ENCODE peak calls at places on chromosomes 16 and 17, in five cellular contexts. A is transverse colon, F is stomach, U is lower leg skin, O is ovary. H is an unnamed sample.

GRCh38 chr17:62179525-62180161 is 114.6 kb upstream of the MED13 start:
- DNase-seq in A (peak), F (no peak), U (peak), O (no peak), H (peak)

GRCh38 chr16:1523581-1524245 is 9.8 kb upstream of the TMEM204 start:
- DNase-seq in A (no peak), F (no peak), U (no peak), O (no peak), H (no peak)

GRCh38 chr17:58783380-58783779 is 27.7 kb downstream of the PPM1E start:
- DNase-seq in A (no peak), F (no peak), U (no peak), O (no peak), H (no peak)

GRCh38 chr17:40442392-40443195 is 656 bp upstream of the IGFBP4 start:
- DNase-seq in A (peak), F (no peak), U (no peak), O (peak), H (peak)

GRCh38 chr17:237406-237955 is 56.0 kb upstream of the DOC2B start:
- DNase-seq in A (peak), F (no peak), U (peak), O (peak), H (no peak)

GRCh38 chr17:73042809-73043685 is 49.4 kb downstream of the SLC39A11 start:
- DNase-seq in A (no peak), F (no peak), U (peak), O (no peak), H (no peak)

GRCh38 chr17:78558181-78558850 is 18.9 kb downstream of the DNAH17 start:
- DNase-seq in A (no peak), F (no peak), U (no peak), O (no peak), H (no peak)

GRCh38 chr16:20969386-20969785 is 68.8 kb downstream of the LYRM1 start:
- DNase-seq in A (no peak), F (no peak), U (no peak), O (no peak), H (no peak)

GRCh38 chr16:2238396-2239230 is 2.4 kb downstream of the DNASE1L2 start:
- DNase-seq in A (no peak), F (no peak), U (no peak), O (no peak), H (no peak)

GRCh38 chr16:84312783-84313382 is 18.2 kb downstream of the WFDC1 start:
- DNase-seq in A (peak), F (no peak), U (no peak), O (no peak), H (peak)

GRCh38 chr17:72373910-72374741 is 253.3 kb downstream of the SOX9 start:
- DNase-seq in A (no peak), F (no peak), U (no peak), O (no peak), H (no peak)

GRCh38 chr17:64205804-64206203 is 57.3 kb downstream of the TEX2 start:
- DNase-seq in A (no peak), F (no peak), U (no peak), O (no peak), H (no peak)

GRCh38 chr16:84143081-84143480 is 1.9 kb downstream of the HSDL1 start:
- DNase-seq in A (no peak), F (no peak), U (no peak), O (no peak), H (no peak)

GRCh38 chr16:59878999-59879398 is 1144.9 kb upstream of the GOT2 start:
- DNase-seq in A (no peak), F (no peak), U (no peak), O (no peak), H (no peak)

GRCh38 chr16:66386629-66387622 is 20.4 kb downstream of the CDH5 start:
- DNase-seq in A (no peak), F (peak), U (peak), O (no peak), H (peak)

GRCh38 chr17:27247958-27248342 is 46.0 kb upstream of the WSB1 start:
- DNase-seq in A (no peak), F (no peak), U (no peak), O (no peak), H (no peak)

GRCh38 chr16:53220585-53220984 is 165.8 kb downstream of the CHD9 start:
- DNase-seq in A (no peak), F (no peak), U (no peak), O (no peak), H (no peak)

GRCh38 chr17:3911271-3912053 is 4.8 kb downstream of the P2RX1 start:
- DNase-seq in A (peak), F (no peak), U (no peak), O (no peak), H (peak)

DNA sequence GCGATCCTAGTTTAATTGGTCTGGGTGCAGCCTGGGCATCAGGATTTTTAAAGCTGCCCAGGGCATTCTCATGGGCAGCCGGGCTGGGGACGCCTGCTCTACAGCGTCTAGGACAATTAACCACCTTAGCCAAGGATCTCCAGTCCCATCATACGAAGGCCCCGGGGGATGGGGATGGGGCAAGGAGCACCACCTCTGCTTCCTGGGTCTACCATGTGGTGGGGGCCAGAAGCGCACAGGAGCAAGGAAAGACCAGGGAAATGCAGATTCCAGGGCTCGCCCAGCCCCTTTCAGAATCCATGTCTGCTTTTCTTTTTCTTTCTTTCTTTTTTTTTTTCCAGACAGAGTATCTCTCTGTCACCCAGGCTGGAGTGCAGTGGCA is 29.3 kb downstream of the TBC1D16 start:
- DNase-seq in A (no peak), F (no peak), U (no peak), O (no peak), H (no peak)
- TF ChIP-seq POLR2A in A (no peak), F (no peak), U (no peak), O (no peak), H (no peak)

GRCh38 chr17:47244697-47245096 is 8.9 kb upstream of the ITGB3 start:
- DNase-seq in A (no peak), F (no peak), U (no peak), O (no peak), H (no peak)

GRCh38 chr17:47246120-47246519 is 7.5 kb upstream of the ITGB3 start:
- DNase-seq in A (no peak), F (no peak), U (no peak), O (no peak), H (no peak)

GRCh38 chr17:47242648-47243047 is 11.0 kb upstream of the ITGB3 start:
- DNase-seq in A (no peak), F (no peak), U (no peak), O (no peak), H (no peak)

GRCh38 chr17:47240806-47241205 is 12.8 kb upstream of the ITGB3 start:
- DNase-seq in A (no peak), F (no peak), U (no peak), O (no peak), H (no peak)

DNA sequence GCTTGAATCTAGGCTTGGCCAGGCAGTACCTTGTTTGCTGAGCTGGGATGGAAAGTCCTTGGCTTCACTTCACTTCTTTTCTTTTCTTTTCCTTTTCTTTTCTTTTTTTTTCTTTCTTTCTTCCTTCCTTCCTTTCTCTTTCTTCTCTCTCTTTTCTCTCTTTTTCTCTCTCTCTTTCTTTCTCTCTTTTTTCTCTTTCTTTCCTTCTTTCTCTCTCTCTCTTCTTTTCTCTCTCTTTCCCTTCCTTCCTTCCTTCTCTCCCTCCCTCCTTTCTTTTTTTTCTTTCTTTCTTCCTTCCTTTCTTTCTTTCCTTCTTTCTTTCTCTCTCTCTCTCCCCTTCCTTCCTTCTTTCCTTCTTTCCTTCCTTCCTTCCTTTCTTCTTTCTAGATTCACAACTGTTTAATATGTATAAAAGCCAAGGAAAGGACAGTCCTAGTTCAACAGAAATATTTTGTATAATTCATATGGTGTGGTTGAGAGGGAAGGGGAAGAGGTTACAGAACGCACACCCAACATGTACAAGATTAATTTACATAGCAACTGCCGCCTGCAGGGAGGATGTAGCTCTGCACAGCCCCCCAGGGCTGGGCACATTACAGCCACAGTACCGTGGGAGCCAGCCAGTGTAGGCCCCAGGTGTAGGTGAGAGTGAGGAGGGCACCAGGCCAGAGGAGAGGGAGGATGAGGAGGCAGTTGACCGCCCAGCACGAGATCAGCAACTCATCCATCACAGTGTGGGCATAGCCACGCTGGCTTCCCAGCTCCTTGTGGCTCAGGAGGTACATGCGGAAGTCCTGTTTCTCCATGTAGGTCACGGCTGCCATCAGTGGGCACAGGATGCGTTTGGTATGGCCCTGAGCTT is 9.7 kb upstream of the ITGB3 start:
- DNase-seq in A (no peak), F (no peak), U (no peak), O (no peak), H (no peak)
- TF ChIP-seq CTCF in A (no peak), F (no peak), U (no peak), O (no peak), H (no peak)

GRCh38 chr17:7916799-7917198 is 710 bp upstream of the RNF227 start:
- DNase-seq in A (no peak), F (no peak), U (no peak), O (no peak), H (no peak)

GRCh38 chr17:7916383-7916677 is 241 bp upstream of the RNF227 start:
- DNase-seq in A (no peak), F (no peak), U (no peak), O (no peak), H (no peak)

GRCh38 chr17:7914771-7915610 is 1.1 kb downstream of the RNF227 start:
- DNase-seq in A (peak), F (no peak), U (no peak), O (no peak), H (no peak)

GRCh38 chr17:7912927-7913524 is 3.1 kb downstream of the RNF227 start:
- DNase-seq in A (no peak), F (no peak), U (no peak), O (no peak), H (no peak)

DNA sequence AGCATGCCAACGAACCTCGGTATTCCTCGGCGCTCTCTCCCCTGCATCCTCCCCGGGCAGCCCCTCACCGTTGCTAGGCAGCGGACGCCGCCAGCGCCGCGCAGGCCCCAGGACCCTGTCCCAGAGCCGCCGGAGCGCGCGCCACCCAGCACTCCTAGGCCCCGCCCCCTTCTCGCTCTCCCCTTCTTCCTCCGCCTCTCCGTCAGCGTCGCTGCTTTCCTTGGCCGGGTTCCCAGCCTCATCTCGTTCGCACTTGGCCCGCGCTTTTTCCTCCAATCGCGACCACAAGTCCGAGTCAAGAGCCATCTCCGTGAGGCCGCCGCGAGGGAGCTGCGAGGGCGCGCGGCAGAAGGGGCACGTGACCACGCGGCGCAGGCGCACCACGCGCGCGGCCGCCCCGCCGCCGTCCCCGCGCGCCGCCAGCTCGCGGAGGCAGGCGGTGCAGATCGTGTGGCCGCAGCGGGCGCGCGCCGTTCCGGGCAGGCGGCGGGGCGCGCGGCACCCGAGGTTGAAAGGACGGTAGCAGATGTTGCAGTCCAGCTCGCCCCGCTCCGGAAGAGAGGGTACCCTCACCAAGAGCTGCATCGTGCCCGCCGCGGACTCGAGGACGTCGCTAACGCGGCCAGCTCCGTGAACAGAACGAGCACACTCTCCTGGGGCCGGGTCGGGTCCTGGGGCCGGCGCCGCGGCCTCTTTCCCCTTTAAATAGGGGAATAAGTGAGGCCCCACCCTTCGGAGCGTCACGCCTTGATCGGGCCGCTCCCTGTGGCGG is at the start of gene RNF227:
- DNase-seq in A (peak), F (peak), U (peak), O (peak), H (peak)
- TF ChIP-seq POLR2A in A (peak), F (no peak), U (no peak), O (peak), H (no peak)

DNA sequence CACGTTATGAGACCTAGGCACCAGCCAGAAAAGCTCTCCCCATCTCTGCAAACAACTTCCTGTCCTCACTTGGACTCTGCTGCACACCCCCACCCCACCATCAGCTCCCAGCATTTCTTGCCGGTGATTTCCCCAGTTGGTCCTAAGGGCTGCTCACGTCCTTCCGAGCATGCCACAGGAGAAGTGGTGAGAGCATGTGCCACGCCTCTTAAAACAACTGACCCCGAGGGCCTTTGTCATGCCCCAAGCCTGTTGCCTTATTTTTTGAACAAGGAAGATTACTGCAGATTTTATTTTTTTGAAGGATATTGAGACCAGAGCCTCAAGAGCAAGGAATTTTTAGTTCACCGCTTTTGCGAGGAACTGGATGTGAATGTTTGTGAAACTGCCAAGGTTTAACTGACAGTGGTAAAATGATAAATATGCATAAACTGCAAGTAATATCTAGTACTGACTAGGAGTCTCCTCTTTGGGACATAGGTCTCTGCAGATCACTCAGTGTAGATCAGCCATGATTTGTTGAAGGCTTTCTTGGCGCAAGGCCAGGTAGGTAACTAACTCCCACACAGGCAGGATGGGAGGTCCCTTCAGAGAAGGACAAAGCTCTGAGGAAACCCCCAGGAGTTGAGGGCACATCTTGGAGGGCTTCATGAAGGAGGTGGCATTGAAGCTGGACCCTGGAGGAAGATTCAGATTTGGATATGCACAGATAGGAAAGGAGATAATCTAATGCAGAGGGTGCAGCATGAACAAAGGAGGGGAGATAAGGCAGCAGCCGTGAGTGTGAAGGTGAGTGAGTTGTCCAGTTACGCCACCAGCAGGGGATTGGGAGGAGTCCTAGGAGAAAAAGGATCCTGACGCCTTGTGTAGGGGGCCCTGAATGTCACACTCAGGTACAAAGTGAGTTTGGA is 44.7 kb downstream of the TMEM132E start:
- DNase-seq in A (no peak), F (no peak), U (no peak), O (no peak), H (no peak)
- TF ChIP-seq CTCF in A (no peak), F (no peak), U (no peak), O (no peak), H (no peak)

GRCh38 chr17:56960596-56961538 is at the start of gene COIL:
- DNase-seq in A (peak), F (peak), U (peak), O (peak), H (peak)
- TF ChIP-seq POLR2A in A (peak), F (no peak), U (no peak), O (peak), H (no peak)

GRCh38 chr16:56847173-56847948 is 17.6 kb upstream of the SLC12A3 start:
- DNase-seq in A (no peak), F (no peak), U (peak), O (peak), H (peak)
- TF ChIP-seq CTCF in A (no peak), F (no peak), U (no peak), O (no peak), H (no peak)

H was measured in Peyer's patch.